ENCODE peak calls at places on chromosomes 1 and 21, in seven cellular contexts. Q is left lung; P is pancreas; X is IMR-90; S is CD8-positive, alpha-beta T cell; T is GM06990; L is epithelial cell of esophagus. I is an unnamed sample.

GRCh38 chr21:45530423-45531113 is 11.7 kb downstream of the SLC19A1 start:
- DNase-seq in Q (peak; percentile 27), L (no peak), X (no peak), S (no peak), P (peak; percentile 11), T (no peak), I (no peak)

GRCh38 chr1:94209425-94209824 is 28.0 kb downstream of the ARHGAP29 start:
- DNase-seq in T (no peak), S (no peak), Q (no peak), P (no peak), L (peak; percentile 89), X (peak; percentile 58), I (peak; percentile 68)

GRCh38 chr21:16358784-16359183 is 629.0 kb downstream of the USP25 start:
- DNase-seq in L (no peak), S (no peak), X (no peak), P (no peak), T (no peak), Q (no peak), I (no peak)

GRCh38 chr1:248820041-248820585 is 5.6 kb downstream of the SH3BP5L start:
- DNase-seq in X (no peak), P (no peak), S (no peak), L (no peak), T (no peak), Q (no peak), I (no peak)

GRCh38 chr1:245217853-245218608 is 63.2 kb downstream of the KIF26B start:
- DNase-seq in L (no peak), S (no peak), P (no peak), Q (no peak), T (no peak), X (no peak), I (no peak)

GRCh38 chr1:78284354-78284753 is 206.4 kb upstream of the PTGFR start:
- DNase-seq in Q (no peak), L (no peak), T (no peak), P (no peak), X (no peak), S (no peak), I (peak; percentile 35)

GRCh38 chr21:20971296-20971921 is 26.8 kb upstream of the NCAM2 start:
- DNase-seq in L (peak; percentile 52), Q (peak; percentile 38), P (no peak), S (no peak), X (peak; percentile 60), T (no peak), I (peak; percentile 65)

GRCh38 chr1:67532452-67533216 is 102.4 kb upstream of the SERBP1 start:
- DNase-seq in L (peak; percentile 91), P (peak; percentile 39), Q (no peak), S (no peak), T (peak; percentile 6), X (peak; percentile 91), I (peak; percentile 95)

GRCh38 chr1:37753473-37754321 is 11.2 kb downstream of the EPHA10 start:
- DNase-seq in Q (no peak), S (no peak), T (no peak), P (no peak), X (no peak), L (no peak), I (no peak)

GRCh38 chr1:171597203-171597602 is 24.8 kb upstream of the MYOCOS start:
- DNase-seq in Q (no peak), L (no peak), T (no peak), P (no peak), S (no peak), X (no peak), I (no peak)

GRCh38 chr1:110390692-110391232 is at the start of gene SLC16A4:
- DNase-seq in P (no peak), X (peak; percentile 81), L (peak; percentile 69), S (no peak), T (no peak), Q (no peak), I (peak; percentile 76)

GRCh38 chr21:34553199-34553952 is 41.4 kb upstream of the KCNE1 start:
- DNase-seq in S (no peak), P (no peak), T (no peak), L (peak; percentile 79), Q (no peak), X (peak; percentile 82), I (peak; percentile 85)

GRCh38 chr1:197183195-197183748 is 36.8 kb upstream of the ASPM start:
- DNase-seq in L (no peak), Q (no peak), T (no peak), S (no peak), P (no peak), X (no peak), I (no peak)

GRCh38 chr1:5707566-5708178 is 284.6 kb downstream of the NPHP4 start:
- DNase-seq in Q (peak; percentile 15), L (peak; percentile 49), T (no peak), X (no peak), S (no peak), P (no peak), I (no peak)

GRCh38 chr1:61187380-61188086 is 105.2 kb downstream of the NFIA start:
- DNase-seq in T (no peak), Q (no peak), X (no peak), P (no peak), L (no peak), S (no peak), I (no peak)

GRCh38 chr1:97101523-97101922 is 379.9 kb downstream of the PTBP2 start:
- DNase-seq in T (no peak), S (no peak), P (no peak), L (no peak), X (no peak), Q (no peak), I (no peak)

GRCh38 chr1:36157115-36157903 is 1.3 kb downstream of the MAP7D1 start:
- DNase-seq in X (no peak), P (no peak), S (no peak), L (no peak), Q (peak; percentile 52), T (no peak), I (no peak)

GRCh38 chr1:22870201-22870871 is 102.3 kb downstream of the LACTBL1 start:
- DNase-seq in T (no peak), S (no peak), L (no peak), P (no peak), Q (no peak), X (peak; percentile 38), I (peak; percentile 46)

GRCh38 chr1:32068891-32069590 is 3.7 kb upstream of the TMEM39B start:
- DNase-seq in L (peak; percentile 40), P (no peak), Q (no peak), T (no peak), S (no peak), X (peak; percentile 62), I (peak; percentile 40)

GRCh38 chr1:51327386-51327785 is 3.0 kb downstream of the TTC39A start:
- DNase-seq in P (no peak), T (no peak), X (peak; percentile 47), Q (no peak), L (no peak), S (no peak), I (peak; percentile 29)

GRCh38 chr21:45640888-45641479 is 2.5 kb upstream of the PCBP3 start:
- DNase-seq in P (no peak), Q (no peak), S (no peak), L (peak; percentile 19), X (peak; percentile 18), T (no peak), I (peak; percentile 38)

GRCh38 chr1:209390764-209391163 is 192.8 kb upstream of the CAMK1G start:
- DNase-seq in P (no peak), Q (no peak), X (no peak), T (no peak), S (no peak), L (no peak), I (no peak)

GRCh38 chr1:101295212-101295611 is 58.4 kb downstream of the S1PR1 start:
- DNase-seq in L (peak; percentile 64), T (no peak), X (no peak), P (no peak), S (no peak), Q (no peak), I (no peak)

GRCh38 chr1:5514519-5515183 is 477.6 kb downstream of the NPHP4 start:
- DNase-seq in T (peak; percentile 40), P (peak; percentile 52), Q (peak; percentile 54), S (peak; percentile 64), X (peak; percentile 7), L (peak; percentile 42), I (peak; percentile 14)

GRCh38 chr21:42235593-42235992 is 16.7 kb downstream of the ABCG1 start:
- DNase-seq in Q (no peak), L (no peak), S (no peak), X (no peak), P (no peak), T (no peak), I (no peak)

GRCh38 chr1:45304311-45305081 is 22.2 kb upstream of the HPDL start:
- DNase-seq in X (peak; percentile 36), P (peak; percentile 35), L (no peak), T (peak; percentile 50), Q (no peak), S (no peak), I (no peak)

GRCh38 chr1:65207317-65207716 is 59.3 kb downstream of the AK4 start:
- DNase-seq in X (peak; percentile 17), P (no peak), L (no peak), Q (no peak), T (no peak), S (no peak), I (no peak)

GRCh38 chr1:9069324-9070100 is at the start of gene SLC2A5:
- DNase-seq in S (no peak), P (no peak), L (peak; percentile 26), X (no peak), T (peak; percentile 75), Q (no peak), I (peak; percentile 61)
- TF ChIP-seq CTCF in S (no peak), P (no peak), L (no peak), X (no peak), T (peak; percentile 26), Q (no peak), I (no peak)

DNA sequence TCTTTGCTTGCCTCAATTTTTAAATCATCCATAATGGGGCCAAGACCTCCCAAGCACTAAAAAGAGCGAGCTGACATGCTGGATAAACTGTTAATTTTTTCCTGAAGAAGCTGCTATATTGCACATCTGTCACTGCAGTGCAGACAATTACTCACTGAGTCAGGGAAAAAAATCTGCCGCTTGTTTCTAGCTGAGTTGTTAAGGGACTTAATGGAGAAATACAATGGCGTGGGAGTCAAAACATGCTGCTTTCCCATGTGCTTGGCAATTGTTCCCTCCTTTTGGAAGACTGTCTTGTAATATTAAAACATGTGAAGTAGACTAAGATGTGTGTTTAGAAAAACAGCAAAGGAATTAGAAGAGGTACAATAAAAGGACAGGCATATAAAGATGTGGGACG is 205.4 kb downstream of the GPATCH2 start:
- DNase-seq in S (no peak), L (no peak), P (no peak), Q (no peak), X (no peak), T (no peak), I (peak; percentile 18)
- H3K4me3 ChIP-seq in S (no peak overlapping the region), L (no peak overlapping the region), P (no peak overlapping the region), Q (no peak overlapping the region), X (no peak overlapping the region), T (no peak overlapping the region), I (no peak overlapping the region)

GRCh38 chr1:235093013-235093618 is 35.5 kb downstream of the TOMM20 start:
- DNase-seq in L (peak; percentile 63), Q (peak; percentile 55), X (peak; percentile 60), P (peak; percentile 33), T (no peak), S (no peak), I (peak; percentile 79)
- TF ChIP-seq CTCF in L (peak; percentile 44), Q (no peak), X (peak; percentile 48), P (no peak), T (no peak), S (no peak), I (peak; percentile 48)

DNA sequence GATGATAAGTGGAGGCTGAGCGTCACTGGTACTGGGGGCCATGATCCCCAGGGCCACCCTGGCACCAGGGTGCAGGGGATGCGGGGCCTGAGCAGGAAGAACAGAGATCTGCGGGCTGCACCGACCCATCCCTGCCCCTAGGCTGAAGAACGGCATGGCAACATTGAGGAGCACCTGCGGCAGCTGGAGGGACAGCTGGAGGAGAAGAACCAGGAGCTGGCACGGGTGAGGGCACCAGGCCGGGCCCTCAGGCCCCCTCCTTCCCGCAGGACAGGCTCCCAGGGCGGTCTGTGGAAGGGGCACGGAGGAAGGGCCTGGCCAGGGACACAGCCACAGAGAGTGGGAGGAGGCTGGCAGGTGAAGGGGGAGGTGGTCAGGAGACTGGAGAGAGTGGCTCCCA is 21.8 kb downstream of the PPFIA4 start:
- DNase-seq in S (no peak), T (no peak), P (no peak), Q (no peak), X (no peak), L (no peak), I (no peak)
- H3K4me3 ChIP-seq in S (no peak overlapping the region), T (no peak overlapping the region), P (no peak overlapping the region), Q (no peak overlapping the region), X (no peak overlapping the region), L (no peak overlapping the region), I (no peak overlapping the region)